ENCODE peak calls at places on chromosome 7, in seven cellular contexts. Y is NAMALWA; N is KBM-7; T is activated CD8-positive, alpha-beta memory T cell treated with anti-CD3 and anti-CD28 coated beads for 48 hours; X is GDM1; S is lower lobe of right lung; E is GF-D8. W is an unnamed sample.

GRCh38 chr7:34501161-34501560 is 156.9 kb upstream of the NPSR1 start:
- DNase-seq in Y (no peak), N (no peak), T (no peak), X (no peak), S (no peak), E (no peak), W (no peak)

GRCh38 chr7:152395115-152395514 is 40.7 kb downstream of the KMT2C start:
- DNase-seq in Y (no peak), N (no peak), T (no peak), X (no peak), S (no peak), E (no peak), W (no peak)

GRCh38 chr7:29588900-29589696 is 25.5 kb downstream of the PRR15 start:
- DNase-seq in Y (peak; percentile 85), N (peak; percentile 49), T (no peak), X (no peak), S (no peak), E (no peak), W (no peak)

GRCh38 chr7:47327698-47328391 is 254.1 kb downstream of the TNS3 start:
- DNase-seq in Y (no peak), N (no peak), T (no peak), X (no peak), S (peak; percentile 86), E (no peak), W (peak; percentile 56)

GRCh38 chr7:27586825-27587224 is 75.9 kb downstream of the HIBADH start:
- DNase-seq in Y (peak; percentile 89), N (no peak), T (no peak), X (no peak), S (no peak), E (peak; percentile 84), W (no peak)

GRCh38 chr7:155356323-155357105 is 58.8 kb downstream of the INSIG1 start:
- DNase-seq in Y (no peak), N (peak; percentile 60), T (no peak), X (no peak), S (peak; percentile 25), E (peak; percentile 63), W (no peak)

GRCh38 chr7:106166651-106167342 is 54.7 kb upstream of the SYPL1 start:
- DNase-seq in Y (peak; percentile 83), N (peak; percentile 63), T (no peak), X (peak; percentile 44), S (no peak), E (no peak), W (no peak)

GRCh38 chr7:66224171-66224773 is 19.1 kb downstream of the TPST1 start:
- DNase-seq in Y (no peak), N (no peak), T (no peak), X (no peak), S (no peak), E (no peak), W (no peak)

GRCh38 chr7:108526768-108527017 is 758 bp upstream of the PNPLA8 start:
- DNase-seq in Y (no peak), N (no peak), T (no peak), X (no peak), S (no peak), E (no peak), W (no peak)

GRCh38 chr7:18469332-18469731 is 26.2 kb upstream of the HDAC9 start:
- DNase-seq in Y (no peak), N (no peak), T (no peak), X (no peak), S (no peak), E (no peak), W (no peak)

GRCh38 chr7:128167791-128168666 is 73.0 kb upstream of the LEP start:
- DNase-seq in Y (no peak), N (no peak), T (no peak), X (no peak), S (no peak), E (no peak), W (no peak)

GRCh38 chr7:144814326-144814725 is 21.5 kb downstream of the TPK1 start:
- DNase-seq in Y (no peak), N (no peak), T (no peak), X (no peak), S (no peak), E (no peak), W (no peak)

GRCh38 chr7:381211-382117 is 91.5 kb downstream of the FOXL3 start:
- DNase-seq in Y (peak; percentile 14), N (no peak), T (no peak), X (peak; percentile 33), S (peak; percentile 30), E (no peak), W (peak; percentile 31)

GRCh38 chr7:100677308-100678095 is 4.0 kb downstream of the GNB2 start:
- DNase-seq in Y (no peak), N (no peak), T (no peak), X (no peak), S (peak; percentile 50), E (no peak), W (no peak)

GRCh38 chr7:91397612-91398011 is 133.4 kb downstream of the FZD1 start:
- DNase-seq in Y (no peak), N (no peak), T (no peak), X (no peak), S (no peak), E (no peak), W (no peak)

GRCh38 chr7:27546610-27547009 is 116.1 kb downstream of the HIBADH start:
- DNase-seq in Y (no peak), N (no peak), T (no peak), X (no peak), S (no peak), E (no peak), W (no peak)

W was measured in mesothelial cell of epicardium.